ENCODE peak calls at places on chromosome 7, in nine cellular contexts. W is activated effector memory CD4-positive, alpha-beta T cell treated with anti-CD3 and anti-CD28 coated beads, Interleukin-2, amount 50 U/mL, for 16 hours; L is T-cell; G is hepatocyte; S is islet precursor cell; A is HT-29; M is cardiac septum; J is fibroblast of the aortic adventitia; B is iris pigment epithelial cell. I is an unnamed sample.

GRCh38 chr7:66815976-66816375 is 75.4 kb downstream of the RABGEF1 start:
- DNase-seq in L (no peak), W (no peak), A (no peak), B (no peak), G (no peak), J (no peak), M (peak), S (no peak), I (no peak)

GRCh38 chr7:44490351-44491200 is at the start of gene NUDCD3:
- DNase-seq in S (peak), M (peak), W (peak), G (peak), J (peak), A (peak), L (peak), B (peak), I (peak)

GRCh38 chr7:155205368-155206285 is 92.1 kb upstream of the INSIG1 start:
- DNase-seq in G (peak), A (peak), W (peak), S (peak), L (peak), J (peak), M (peak), B (peak), I (peak)

GRCh38 chr7:82594665-82595064 is 151.1 kb upstream of the CACNA2D1 start:
- DNase-seq in J (no peak), B (peak), A (no peak), L (no peak), W (no peak), M (no peak), S (no peak), G (no peak), I (no peak)

GRCh38 chr7:148222716-148223115 is 367.9 kb upstream of the C7orf33 start:
- DNase-seq in B (no peak), A (no peak), M (no peak), W (no peak), S (no peak), L (no peak), J (no peak), G (no peak), I (no peak)

GRCh38 chr7:131431289-131431688 is 103.6 kb downstream of the MKLN1 start:
- DNase-seq in G (peak), J (peak), A (no peak), M (no peak), S (no peak), W (no peak), B (peak), L (no peak), I (no peak)

GRCh38 chr7:111096997-111097396 is 6.1 kb downstream of the LRRN3 start:
- DNase-seq in B (no peak), L (no peak), W (no peak), S (no peak), A (no peak), G (no peak), J (no peak), M (no peak), I (no peak)

GRCh38 chr7:121219031-121219430 is 109.8 kb upstream of the WNT16 start:
- DNase-seq in M (no peak), W (no peak), L (no peak), A (no peak), S (no peak), G (no peak), B (peak), J (no peak), I (no peak)

GRCh38 chr7:48053823-48054222 is 18.5 kb downstream of the C7orf57 start:
- DNase-seq in W (no peak), B (no peak), L (no peak), M (no peak), A (no peak), G (no peak), S (no peak), J (no peak), I (no peak)

GRCh38 chr7:105141068-105141467 is 127.1 kb downstream of the KMT2E start:
- DNase-seq in S (peak), A (peak), G (peak), J (peak), W (no peak), L (no peak), B (peak), M (no peak), I (peak)

GRCh38 chr7:44155191-44156185 is 14.4 kb upstream of the MYL7 start:
- DNase-seq in M (peak), L (no peak), W (peak), A (no peak), S (peak), J (no peak), B (no peak), G (no peak), I (no peak)

GRCh38 chr7:19369182-19369581 is 224.0 kb upstream of the FERD3L start:
- DNase-seq in G (no peak), S (no peak), W (no peak), B (no peak), J (no peak), L (no peak), M (no peak), A (no peak), I (no peak)

GRCh38 chr7:3032256-3032655 is 11.4 kb downstream of the CARD11 start:
- DNase-seq in A (no peak), S (no peak), W (no peak), G (no peak), J (no peak), M (peak), B (no peak), L (no peak), I (no peak)

GRCh38 chr7:40015790-40016296 is 65.8 kb downstream of the CDK13 start:
- DNase-seq in L (no peak), M (no peak), W (no peak), J (peak), S (no peak), G (peak), A (peak), B (peak), I (peak)

GRCh38 chr7:36157506-36158320 is 4.7 kb downstream of the EEPD1 start:
- DNase-seq in A (peak), S (peak), B (no peak), W (no peak), L (no peak), M (no peak), J (no peak), G (no peak), I (no peak)

GRCh38 chr7:31938650-31939049 is 131.6 kb downstream of the PDE1C start:
- DNase-seq in M (no peak), S (no peak), A (peak), J (no peak), W (no peak), L (no peak), G (no peak), B (peak), I (no peak)

GRCh38 chr7:135562720-135563119 is 5.0 kb downstream of the NUP205 start:
- DNase-seq in S (peak), L (no peak), M (no peak), W (no peak), J (no peak), G (peak), B (no peak), A (peak), I (no peak)

GRCh38 chr7:89001306-89001705 is 205.8 kb upstream of the TEX47 start:
- DNase-seq in M (no peak), L (no peak), W (no peak), G (no peak), B (no peak), A (no peak), J (no peak), S (no peak), I (peak)

GRCh38 chr7:93858857-93859256 is 31.7 kb downstream of the TFPI2 start:
- DNase-seq in S (no peak), L (no peak), G (no peak), A (no peak), B (no peak), J (no peak), M (no peak), W (no peak), I (no peak)

GRCh38 chr7:18337023-18337422 is 158.5 kb upstream of the HDAC9 start:
- DNase-seq in S (no peak), J (no peak), L (no peak), A (no peak), B (no peak), G (no peak), M (no peak), W (no peak), I (no peak)

GRCh38 chr7:44060091-44060947 is 5.0 kb downstream of the PGAM2 start:
- DNase-seq in G (no peak), A (no peak), M (peak), W (peak), B (no peak), S (peak), L (no peak), J (no peak), I (no peak)

GRCh38 chr7:114723308-114723707 is 198.6 kb upstream of the MDFIC start:
- DNase-seq in L (no peak), A (no peak), S (no peak), J (no peak), G (no peak), M (no peak), B (no peak), W (no peak), I (no peak)

GRCh38 chr7:17139081-17139480 is 159.4 kb upstream of the AHR start:
- DNase-seq in G (no peak), L (no peak), M (no peak), B (no peak), A (no peak), S (no peak), W (no peak), J (no peak), I (no peak)

GRCh38 chr7:56115852-56116538 is at the start of gene NUPR2:
- DNase-seq in A (no peak), G (no peak), W (peak), J (no peak), B (no peak), M (peak), S (no peak), L (no peak), I (no peak)

GRCh38 chr7:136998495-136998894 is 130.0 kb downstream of the CHRM2 start:
- DNase-seq in L (no peak), B (peak), A (no peak), G (no peak), M (no peak), S (no peak), W (no peak), J (no peak), I (peak)

GRCh38 chr7:1842321-1843221 is 172.5 kb downstream of the ELFN1 start:
- DNase-seq in M (peak), S (peak), J (no peak), W (peak), A (no peak), L (no peak), G (peak), B (no peak), I (peak)

GRCh38 chr7:116525298-116525912 is 569 bp downstream of the CAV1 start:
- DNase-seq in W (peak), L (peak), A (peak), S (peak), G (peak), M (peak), B (no peak), J (peak), I (peak)

GRCh38 chr7:107920048-107920772 is 29.2 kb downstream of the DLD start:
- DNase-seq in G (no peak), A (no peak), B (peak), S (no peak), L (no peak), W (no peak), J (no peak), M (no peak), I (no peak)

GRCh38 chr7:93622036-93622714 is 47.7 kb upstream of the CALCR start:
- DNase-seq in J (peak), W (no peak), A (peak), S (peak), M (no peak), B (peak), L (no peak), G (peak), I (peak)

GRCh38 chr7:142898377-142899235 is 13.1 kb upstream of the TRPV6 start:
- DNase-seq in G (no peak), M (no peak), L (no peak), J (no peak), B (no peak), S (peak), W (peak), A (peak), I (no peak)

GRCh38 chr7:122092964-122093797 is 50.9 kb downstream of the AASS start:
- DNase-seq in S (peak), W (peak), A (peak), J (peak), B (peak), M (no peak), L (peak), G (peak), I (peak)

GRCh38 chr7:107995184-107996071 is 7.5 kb downstream of the LAMB1 start:
- DNase-seq in L (no peak), A (no peak), W (no peak), J (peak), S (peak), M (no peak), B (peak), G (peak), I (peak)

GRCh38 chr7:130900471-130901076 is 166.6 kb upstream of the KLF14 start:
- DNase-seq in G (no peak), J (no peak), S (peak), B (no peak), W (no peak), A (peak), M (no peak), L (no peak), I (no peak)

GRCh38 chr7:28481131-28481926 is 69.0 kb downstream of the CREB5 start:
- DNase-seq in G (peak), S (no peak), W (no peak), A (no peak), B (peak), L (no peak), M (no peak), J (peak), I (peak)

GRCh38 chr7:53789741-53790140 is 752.4 kb upstream of the VSTM2A start:
- DNase-seq in B (no peak), W (no peak), L (no peak), S (no peak), J (no peak), M (no peak), G (no peak), A (no peak), I (no peak)

GRCh38 chr7:155713382-155713781 is 68.9 kb downstream of the RBM33 start:
- DNase-seq in A (no peak), B (no peak), L (no peak), G (no peak), W (no peak), S (no peak), J (no peak), M (peak), I (no peak)

GRCh38 chr7:44667190-44667589 is 60.8 kb downstream of the OGDH start:
- DNase-seq in W (no peak), B (no peak), S (peak), A (no peak), G (no peak), J (no peak), L (no peak), M (no peak), I (no peak)

GRCh38 chr7:50185188-50185587 is 92.1 kb upstream of the ZPBP start:
- DNase-seq in S (no peak), J (no peak), W (no peak), B (no peak), G (no peak), M (no peak), L (no peak), A (no peak), I (no peak)

GRCh38 chr7:141369422-141369821 is 181.8 kb upstream of the AGK start:
- DNase-seq in M (no peak), S (no peak), J (no peak), G (peak), W (no peak), A (no peak), L (no peak), B (no peak), I (no peak)

I was measured in foreskin fibroblast.